ENCODE peak calls at places on chromosome 14, in four cellular contexts. O, Y, V and K are unnamed samples.
A peak's percentile ranks its signal among the peaks of the same experiment; 100 is the strongest.

GRCh38 chr14:94470311-94470710 is 5.7 kb downstream of the SERPINA9 start:
- DNase-seq in O (no peak), Y (no peak), V (no peak), K (no peak)

GRCh38 chr14:34872822-34873590 is 2.2 kb downstream of the BAZ1A start:
- DNase-seq in O (no peak), Y (peak; percentile 61), V (peak; percentile 88), K (peak; percentile 12)

GRCh38 chr14:38108681-38109080 is 99.0 kb upstream of the SSTR1 start:
- DNase-seq in O (no peak), Y (no peak), V (no peak), K (no peak)

GRCh38 chr14:58356268-58356667 is 39.5 kb upstream of the TOMM20L start:
- DNase-seq in O (no peak), Y (no peak), V (no peak), K (no peak)

GRCh38 chr14:81153187-81153586 is 67.6 kb downstream of the GTF2A1 start:
- DNase-seq in O (no peak), Y (no peak), V (no peak), K (no peak)

GRCh38 chr14:57982802-57983201 is 116.9 kb upstream of the SLC35F4 start:
- DNase-seq in O (peak; percentile 75), Y (no peak), V (peak; percentile 16), K (no peak)

GRCh38 chr14:75282166-75282547 is 3.5 kb downstream of the FOS start:
- DNase-seq in O (no peak), Y (no peak), V (peak; percentile 60), K (no peak)

GRCh38 chr14:81406863-81407262 is 6.7 kb upstream of the STON2 start:
- DNase-seq in O (no peak), Y (no peak), V (peak; percentile 62), K (peak; percentile 65)

GRCh38 chr14:101033446-101034165 is 130.1 kb upstream of the RTL1 start:
- DNase-seq in O (peak; percentile 45), Y (no peak), V (no peak), K (peak; percentile 10)

GRCh38 chr14:44029933-44030332 is 477.1 kb downstream of the FSCB start:
- DNase-seq in O (no peak), Y (no peak), V (peak; percentile 63), K (no peak)

GRCh38 chr14:75214558-75214957 is 38.1 kb upstream of the TMED10 start:
- DNase-seq in O (no peak), Y (no peak), V (no peak), K (no peak)

GRCh38 chr14:61765225-61765943 is 3.2 kb downstream of the SNAPC1 start:
- DNase-seq in O (no peak), Y (no peak), V (no peak), K (no peak)

GRCh38 chr14:77151918-77152588 is 10.5 kb upstream of the ZDHHC22 start:
- DNase-seq in O (no peak), Y (no peak), V (peak; percentile 38), K (no peak)
- TF ChIP-seq CTCF in O (no peak), Y (no peak), V (peak; percentile 27), K (no peak)

GRCh38 chr14:48075487-48075886 is 400.1 kb upstream of the MDGA2 start:
- DNase-seq in O (no peak), Y (no peak), V (no peak), K (no peak)
- TF ChIP-seq CTCF in O (no peak), Y (no peak), V (no peak), K (no peak)

GRCh38 chr14:66398437-66398836 is 87.7 kb upstream of the CCDC196 start:
- DNase-seq in O (no peak), Y (no peak), V (no peak), K (no peak)

GRCh38 chr14:66404051-66404450 is 82.1 kb upstream of the CCDC196 start:
- DNase-seq in O (no peak), Y (no peak), V (no peak), K (no peak)

GRCh38 chr14:66405158-66405557 is 81.0 kb upstream of the CCDC196 start:
- DNase-seq in O (no peak), Y (no peak), V (peak; percentile 35), K (no peak)

GRCh38 chr14:66403183-66403582 is 83.0 kb upstream of the CCDC196 start:
- DNase-seq in O (no peak), Y (peak; percentile 7), V (peak; percentile 70), K (no peak)

GRCh38 chr14:66401447-66402095 is 84.6 kb upstream of the CCDC196 start:
- DNase-seq in O (no peak), Y (no peak), V (peak; percentile 39), K (no peak)
- TF ChIP-seq CTCF in O (peak; percentile 35), Y (peak; percentile 50), V (peak; percentile 67), K (no peak)

DNA sequence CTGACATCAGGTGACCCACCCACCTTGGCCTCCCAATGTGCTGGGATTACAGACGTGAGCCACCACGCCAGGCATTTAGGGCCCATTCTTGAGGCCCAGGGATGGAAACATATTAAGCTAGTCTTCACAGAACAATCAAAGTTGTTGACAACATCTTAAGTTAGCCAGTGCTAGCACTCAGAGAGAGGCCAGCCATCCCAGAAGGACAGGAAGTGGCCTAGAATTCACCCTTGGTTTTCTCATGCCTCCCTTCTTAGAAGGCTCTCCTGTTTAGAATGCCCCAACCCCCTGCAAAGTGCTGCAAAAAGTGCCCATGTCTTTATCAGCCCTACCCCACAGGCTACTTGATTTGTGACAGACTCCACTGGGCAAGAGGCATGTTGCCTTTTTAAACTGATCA is 12.1 kb upstream of the OR6J1 start:
- DNase-seq in O (no peak), Y (no peak), V (no peak), K (no peak)
- TF ChIP-seq CTCF in O (no peak), Y (no peak), V (no peak), K (no peak)

GRCh38 chr14:36450550-36450949 is 69.5 kb downstream of the NKX2-1 start:
- DNase-seq in O (no peak), Y (no peak), V (no peak), K (no peak)

GRCh38 chr14:36451346-36452065 is 68.5 kb downstream of the NKX2-1 start:
- DNase-seq in O (peak; percentile 71), Y (no peak), V (no peak), K (no peak)

GRCh38 chr14:36452850-36453249 is 67.2 kb downstream of the NKX2-1 start:
- DNase-seq in O (no peak), Y (no peak), V (no peak), K (no peak)

GRCh38 chr14:36454599-36455240 is 65.3 kb downstream of the NKX2-1 start:
- DNase-seq in O (no peak), Y (no peak), V (no peak), K (no peak)

GRCh38 chr14:36449903-36450302 is 70.1 kb downstream of the NKX2-1 start:
- DNase-seq in O (no peak), Y (no peak), V (no peak), K (no peak)
- TF ChIP-seq CTCF in O (no peak), Y (no peak), V (no peak), K (no peak)

GRCh38 chr14:36976571-36977023 is 195.8 kb downstream of the SLC25A21 start:
- DNase-seq in O (no peak), Y (no peak), V (peak; percentile 81), K (no peak)
- TF ChIP-seq CTCF in O (no peak), Y (no peak), V (no peak), K (no peak)

GRCh38 chr14:21093769-21094681 is 4.4 kb downstream of the ZNF219 start:
- DNase-seq in O (no peak), Y (no peak), V (no peak), K (no peak)
- TF ChIP-seq CTCF in O (no peak), Y (no peak), V (no peak), K (no peak)

GRCh38 chr14:71054706-71055105 is 147.4 kb downstream of the PCNX1 start:
- DNase-seq in O (no peak), Y (no peak), V (no peak), K (no peak)

GRCh38 chr14:71048393-71048792 is 141.1 kb downstream of the PCNX1 start:
- DNase-seq in O (no peak), Y (no peak), V (no peak), K (no peak)

GRCh38 chr14:71049435-71050147 is 142.3 kb downstream of the PCNX1 start:
- DNase-seq in O (no peak), Y (no peak), V (peak; percentile 40), K (no peak)

GRCh38 chr14:71056168-71056567 is 148.9 kb downstream of the PCNX1 start:
- DNase-seq in O (no peak), Y (no peak), V (no peak), K (no peak)

DNA sequence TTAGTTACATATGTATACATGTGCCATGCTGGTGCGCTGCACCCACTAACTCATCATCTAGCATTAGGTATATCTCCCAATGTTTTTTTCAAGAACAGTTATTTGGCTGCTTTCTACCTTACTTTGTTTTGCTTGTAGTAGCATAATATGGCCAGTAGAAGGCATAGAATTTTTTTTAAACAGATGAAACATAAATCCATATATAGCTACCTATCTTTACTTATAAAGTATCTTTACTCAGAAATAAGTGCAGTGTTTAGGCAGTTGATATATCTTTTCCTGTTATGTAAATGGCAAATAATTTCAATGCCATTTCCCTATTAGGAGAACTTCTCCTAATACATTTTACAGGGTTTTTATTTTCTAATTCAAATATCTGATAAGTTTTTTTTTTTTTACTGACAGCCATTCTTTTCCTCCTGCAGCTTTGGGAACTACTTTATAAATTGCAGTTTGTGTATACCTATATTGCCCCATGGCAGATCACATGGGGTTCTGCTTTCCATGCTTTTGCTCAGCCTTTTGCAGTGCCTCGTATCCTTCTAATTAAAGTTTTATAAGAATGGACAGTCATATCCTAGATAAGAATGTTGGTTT is 143.1 kb downstream of the PCNX1 start:
- DNase-seq in O (no peak), Y (peak; percentile 5), V (peak; percentile 35), K (no peak)
- TF ChIP-seq CTCF in O (peak; percentile 31), Y (peak; percentile 13), V (peak; percentile 29), K (peak; percentile 16)